ENCODE peak calls at places on chromosomes 7 and 10, in eight cellular contexts. W is nephron progenitor cell; H is IMR-90; V is H9; I is CD4-positive, alpha-beta T cell; T is right lobe of liver; O is AG09319; R is PC-3. B is an unnamed sample.

GRCh38 chr10:5888352-5888751 is 1.3 kb downstream of the ANKRD16 start:
- DNase-seq in W (no peak), H (peak), V (no peak), I (no peak), T (no peak), O (no peak), R (peak), B (no peak)

GRCh38 chr7:33539198-33539597 is 366.1 kb upstream of the BMPER start:
- DNase-seq in W (no peak), H (no peak), V (no peak), I (no peak), T (no peak), O (no peak), R (no peak), B (no peak)

GRCh38 chr10:36538945-36539586 is 586.3 kb upstream of the ANKRD30A start:
- DNase-seq in W (no peak), H (peak), V (no peak), I (no peak), T (no peak), O (no peak), R (peak), B (peak)

GRCh38 chr7:34652784-34653183 is 5.2 kb upstream of the NPSR1 start:
- DNase-seq in W (no peak), H (no peak), V (no peak), I (no peak), T (no peak), O (no peak), R (peak), B (no peak)

GRCh38 chr7:100582650-100583049 is 3.3 kb downstream of the LRCH4 start:
- DNase-seq in W (no peak), H (no peak), V (no peak), I (no peak), T (no peak), O (no peak), R (no peak), B (no peak)

GRCh38 chr10:125871341-125871740 is 9.8 kb downstream of the DHX32 start:
- DNase-seq in W (no peak), H (peak), V (no peak), I (no peak), T (no peak), O (peak), R (no peak), B (no peak)

GRCh38 chr7:130268463-130269317 is 2.0 kb downstream of the CPA2 start:
- DNase-seq in W (no peak), H (no peak), V (no peak), I (no peak), T (no peak), O (no peak), R (no peak), B (no peak)

GRCh38 chr10:127243490-127244272 is 47.3 kb upstream of the INSYN2A start:
- DNase-seq in W (peak), H (peak), V (peak), I (peak), T (no peak), O (no peak), R (peak), B (no peak)

GRCh38 chr7:55078465-55079372 is 59.9 kb downstream of the EGFR start:
- DNase-seq in W (peak), H (no peak), V (peak), I (no peak), T (no peak), O (no peak), R (no peak), B (no peak)

GRCh38 chr10:18144928-18145327 is 4.7 kb downstream of the CACNB2 start:
- DNase-seq in W (no peak), H (no peak), V (no peak), I (no peak), T (no peak), O (peak), R (no peak), B (no peak)

GRCh38 chr7:53756946-53757345 is 721.5 kb downstream of the POM121L12 start:
- DNase-seq in W (no peak), H (no peak), V (no peak), I (no peak), T (no peak), O (no peak), R (no peak), B (no peak)

GRCh38 chr10:46557319-46558140 is 1.1 kb upstream of the GPRIN2 start:
- DNase-seq in W (peak), H (no peak), V (peak), I (no peak), T (peak), O (no peak), R (no peak), B (no peak)

GRCh38 chr10:84269773-84270172 is 24.9 kb downstream of the RGR start:
- DNase-seq in W (no peak), H (peak), V (no peak), I (no peak), T (no peak), O (peak), R (peak), B (peak)

GRCh38 chr7:80134105-80134535 is 511 bp upstream of the GNAI1 start:
- DNase-seq in W (no peak), H (no peak), V (peak), I (no peak), T (no peak), O (no peak), R (no peak), B (no peak)

GRCh38 chr10:71083457-71083975 is 128.9 kb upstream of the UNC5B start:
- DNase-seq in W (no peak), H (no peak), V (peak), I (no peak), T (no peak), O (no peak), R (no peak), B (no peak)

GRCh38 chr7:22730921-22731654 is 4.1 kb downstream of the IL6 start:
- DNase-seq in W (no peak), H (peak), V (no peak), I (no peak), T (no peak), O (no peak), R (peak), B (peak)

GRCh38 chr10:106898441-106898840 is 266.1 kb downstream of the SORCS1 start:
- DNase-seq in W (no peak), H (no peak), V (no peak), I (no peak), T (no peak), O (no peak), R (no peak), B (no peak)

GRCh38 chr10:91632671-91633550 is at the start of gene PPP1R3C:
- DNase-seq in W (peak), H (peak), V (peak), I (no peak), T (peak), O (peak), R (no peak), B (peak)

DNA sequence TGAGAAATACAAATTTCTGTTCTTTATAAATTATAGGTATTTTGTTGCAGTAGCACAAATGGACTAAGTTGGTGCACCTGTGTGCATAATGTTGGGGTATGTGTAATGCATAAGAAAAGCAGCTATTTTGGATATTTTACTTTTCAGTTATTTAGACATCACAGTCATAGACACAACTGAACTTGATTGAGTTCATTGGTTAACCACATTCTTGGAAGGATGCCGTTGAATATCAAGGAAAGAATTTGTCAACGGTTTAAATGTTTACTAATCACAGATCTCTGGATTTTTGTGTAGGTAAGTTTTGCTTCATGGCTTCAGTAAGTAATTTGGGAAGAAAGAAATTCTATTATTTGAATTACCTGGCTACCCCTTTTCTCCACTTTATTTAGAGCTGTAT is 4.1 kb downstream of the OTUD1 start:
- DNase-seq in W (no peak), H (peak), V (no peak), I (no peak), T (no peak), O (no peak), R (peak), B (no peak)
- TF ChIP-seq CTCF in W (no peak), H (no peak), V (no peak), I (no peak), T (no peak), O (no peak), R (no peak), B (no peak)

GRCh38 chr7:17305387-17306171 is 7.1 kb downstream of the AHR start:
- DNase-seq in W (no peak), H (no peak), V (no peak), I (no peak), T (no peak), O (no peak), R (no peak), B (no peak)

GRCh38 chr7:17301491-17302101 is 3.1 kb downstream of the AHR start:
- DNase-seq in W (peak), H (peak), V (no peak), I (peak), T (no peak), O (no peak), R (peak), B (no peak)

GRCh38 chr7:17304926-17305325 is 6.5 kb downstream of the AHR start:
- DNase-seq in W (no peak), H (peak), V (no peak), I (peak), T (no peak), O (peak), R (peak), B (peak)

GRCh38 chr7:17300012-17300411 is 1.6 kb downstream of the AHR start:
- DNase-seq in W (no peak), H (no peak), V (no peak), I (no peak), T (no peak), O (no peak), R (no peak), B (no peak)

DNA sequence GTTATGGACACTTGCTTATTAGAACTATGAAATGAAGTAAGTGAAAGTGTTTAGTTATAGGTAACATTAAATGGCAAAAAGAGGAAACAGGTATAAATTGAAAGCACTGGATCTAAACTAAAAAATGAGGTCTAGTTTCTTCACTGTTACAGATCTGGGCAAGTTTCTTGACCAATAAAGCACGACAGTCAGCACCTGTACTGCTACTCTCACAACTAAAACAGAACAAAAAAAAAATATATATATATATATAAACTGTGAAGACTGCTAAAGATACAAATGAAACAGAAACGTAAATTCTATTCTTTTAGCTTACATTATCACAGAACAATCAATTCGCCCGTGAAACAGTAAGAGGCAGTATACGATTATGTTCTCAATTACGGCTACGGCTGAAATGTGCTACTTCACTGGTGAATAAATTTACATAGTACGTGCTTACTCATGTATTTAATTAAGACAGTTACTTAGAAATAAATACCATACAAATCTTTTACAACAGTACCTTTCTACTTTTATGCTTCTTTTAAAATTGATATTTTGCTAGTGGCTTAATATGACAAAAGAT is 4.2 kb downstream of the AHR start:
- DNase-seq in W (no peak), H (peak), V (no peak), I (no peak), T (no peak), O (peak), R (peak), B (no peak)
- TF ChIP-seq CTCF in W (no peak), H (no peak), V (no peak), I (peak), T (peak), O (peak), R (peak), B (peak)

GRCh38 chr10:78936412-78937342 is 132.1 kb upstream of the ZMIZ1 start:
- DNase-seq in W (no peak), H (no peak), V (no peak), I (no peak), T (no peak), O (no peak), R (no peak), B (no peak)

GRCh38 chr10:78938695-78939672 is 129.8 kb upstream of the ZMIZ1 start:
- DNase-seq in W (no peak), H (no peak), V (no peak), I (no peak), T (no peak), O (no peak), R (no peak), B (no peak)

GRCh38 chr10:78935697-78936407 is 132.9 kb upstream of the ZMIZ1 start:
- DNase-seq in W (no peak), H (no peak), V (no peak), I (no peak), T (no peak), O (no peak), R (no peak), B (no peak)

GRCh38 chr10:78937388-78937787 is 131.4 kb upstream of the ZMIZ1 start:
- DNase-seq in W (no peak), H (no peak), V (no peak), I (no peak), T (peak), O (no peak), R (peak), B (no peak)

DNA sequence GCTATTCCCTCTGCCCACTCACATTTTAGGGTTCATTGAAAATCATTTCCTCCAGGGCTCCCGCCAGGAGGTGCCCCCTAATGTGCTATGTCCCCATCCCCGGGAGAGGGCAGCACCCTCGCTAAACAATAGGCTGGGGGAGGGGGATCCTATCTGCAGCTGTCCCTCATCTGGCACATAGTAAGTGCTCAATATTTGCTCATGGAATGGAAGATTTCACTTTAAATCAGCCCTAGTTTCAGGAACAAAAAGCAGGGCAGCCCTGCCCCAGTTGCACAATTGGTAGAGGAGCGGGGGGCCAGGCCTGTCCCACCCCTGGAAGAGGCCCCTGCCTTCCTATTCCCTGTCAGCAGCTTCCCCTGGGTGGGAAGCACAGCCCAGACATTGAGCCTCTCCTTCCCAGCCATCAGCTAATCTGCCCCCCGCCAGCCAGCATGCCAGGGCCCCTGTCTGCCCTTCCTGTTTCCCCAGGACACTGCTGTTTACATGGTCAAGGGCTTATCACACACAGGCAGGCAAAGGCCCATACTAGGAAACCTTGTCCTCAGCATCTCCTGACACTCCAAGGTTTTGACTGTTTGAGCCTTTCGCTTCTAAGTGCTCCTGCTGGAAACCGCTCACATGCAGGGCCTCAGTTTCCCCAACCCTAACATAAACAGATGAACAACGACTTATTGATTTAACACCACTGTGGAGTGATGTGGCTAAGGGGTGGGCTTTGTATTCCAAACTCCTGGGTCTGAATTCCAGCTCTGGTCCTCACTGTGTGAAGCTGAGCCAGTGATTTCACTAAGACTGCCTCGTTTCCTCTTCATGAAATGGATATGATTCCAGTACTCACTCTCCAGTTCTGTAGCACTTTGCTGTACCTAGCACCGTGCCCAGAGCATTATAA is 130.7 kb upstream of the ZMIZ1 start:
- DNase-seq in W (no peak), H (no peak), V (no peak), I (no peak), T (no peak), O (no peak), R (peak), B (no peak)
- TF ChIP-seq CTCF in W (no peak), H (no peak), V (peak), I (no peak), T (no peak), O (no peak), R (peak), B (no peak)

GRCh38 chr10:14384096-14384730 is 53.5 kb upstream of the FRMD4A start:
- DNase-seq in W (no peak), H (peak), V (no peak), I (no peak), T (no peak), O (no peak), R (no peak), B (peak)

GRCh38 chr10:14384915-14385314 is 54.2 kb upstream of the FRMD4A start:
- DNase-seq in W (no peak), H (no peak), V (no peak), I (no peak), T (no peak), O (no peak), R (no peak), B (no peak)

GRCh38 chr10:14383266-14383665 is 52.5 kb upstream of the FRMD4A start:
- DNase-seq in W (no peak), H (peak), V (no peak), I (no peak), T (no peak), O (no peak), R (no peak), B (no peak)

GRCh38 chr10:14386202-14386593 is 55.5 kb upstream of the FRMD4A start:
- DNase-seq in W (no peak), H (peak), V (no peak), I (no peak), T (no peak), O (no peak), R (peak), B (peak)

GRCh38 chr10:14385591-14386201 is 55.0 kb upstream of the FRMD4A start:
- DNase-seq in W (no peak), H (peak), V (no peak), I (no peak), T (no peak), O (no peak), R (peak), B (no peak)
- TF ChIP-seq CTCF in W (no peak), H (no peak), V (no peak), I (no peak), T (no peak), O (peak), R (no peak), B (peak)

GRCh38 chr7:46942574-46942973 is 639.3 kb downstream of the TNS3 start:
- DNase-seq in W (no peak), H (no peak), V (no peak), I (no peak), T (no peak), O (no peak), R (no peak), B (no peak)
- TF ChIP-seq CTCF in W (no peak), H (no peak), V (peak), I (no peak), T (no peak), O (no peak), R (no peak), B (no peak)

B was measured in foreskin keratinocyte.